ENCODE peak calls at places on chromosome 3, in seven cellular contexts. F is upper lobe of right lung; K is CD4-positive, alpha-beta T cell; U is foreskin fibroblast; E is neural crest cell; N is cardiac fibroblast; Y is fibroblast of villous mesenchyme. W is an unnamed sample.

GRCh38 chr3:10366681-10367101 is 45.8 kb upstream of the SEC13 start:
- DNase-seq in N (peak), K (no peak), Y (peak), U (peak), F (no peak), E (no peak), W (peak)

GRCh38 chr3:107523361-107524213 is 825 bp downstream of the BBX start:
- DNase-seq in K (peak), U (peak), F (peak), Y (peak), N (peak), E (peak), W (peak)

GRCh38 chr3:5198313-5198677 is 10.8 kb downstream of the EDEM1 start:
- DNase-seq in E (no peak), F (no peak), K (no peak), Y (no peak), N (no peak), U (no peak), W (no peak)

GRCh38 chr3:47410801-47411646 is 30.2 kb downstream of the PTPN23 start:
- DNase-seq in U (no peak), F (no peak), E (no peak), N (no peak), Y (no peak), K (no peak), W (no peak)

GRCh38 chr3:66385066-66385465 is 115.8 kb downstream of the LRIG1 start:
- DNase-seq in K (no peak), U (no peak), E (no peak), F (no peak), Y (no peak), N (no peak), W (no peak)

GRCh38 chr3:72618739-72619138 is 229.5 kb downstream of the SHQ1 start:
- DNase-seq in E (no peak), F (no peak), U (no peak), Y (no peak), K (no peak), N (no peak), W (no peak)

GRCh38 chr3:132284006-132284405 is 33.2 kb upstream of the ACP3 start:
- DNase-seq in U (no peak), Y (peak), N (peak), E (no peak), K (no peak), F (no peak), W (no peak)

GRCh38 chr3:171028779-171029232 is 2.3 kb upstream of the SLC2A2 start:
- DNase-seq in K (no peak), F (no peak), U (peak), N (peak), Y (peak), E (no peak), W (no peak)

GRCh38 chr3:96319176-96319575 is 495.2 kb upstream of the EPHA6 start:
- DNase-seq in U (no peak), N (no peak), E (no peak), Y (peak), F (no peak), K (no peak), W (no peak)

GRCh38 chr3:51819709-51820406 is 40.8 kb upstream of the IQCF6 start:
- DNase-seq in N (no peak), U (no peak), K (no peak), Y (no peak), F (no peak), E (peak), W (no peak)

GRCh38 chr3:138381413-138381901 is 33.1 kb downstream of the MRAS start:
- DNase-seq in U (no peak), F (peak), K (no peak), E (no peak), Y (peak), N (peak), W (peak)

GRCh38 chr3:127588675-127589577 is 1.6 kb downstream of the TPRA1 start:
- DNase-seq in U (peak), N (peak), F (no peak), Y (peak), K (no peak), E (no peak), W (no peak)

GRCh38 chr3:72065236-72065635 is 280.3 kb upstream of the PROK2 start:
- DNase-seq in Y (no peak), K (no peak), F (no peak), E (no peak), U (no peak), N (no peak), W (no peak)

GRCh38 chr3:29695905-29696238 is 415.0 kb downstream of the RBMS3 start:
- DNase-seq in K (no peak), N (no peak), U (no peak), E (no peak), Y (no peak), F (no peak), W (no peak)

GRCh38 chr3:119279101-119279554 is 15.1 kb upstream of the ARHGAP31 start:
- DNase-seq in E (peak), Y (no peak), U (no peak), K (no peak), N (peak), F (peak), W (no peak)

GRCh38 chr3:63979093-63979492 is 44.2 kb downstream of the PSMD6 start:
- DNase-seq in Y (peak), K (peak), U (no peak), E (no peak), F (no peak), N (peak), W (no peak)

GRCh38 chr3:36893137-36893557 is 51.7 kb downstream of the TRANK1 start:
- DNase-seq in U (no peak), F (no peak), E (no peak), K (peak), Y (peak), N (peak), W (peak)

GRCh38 chr3:81581966-81582599 is 179.4 kb downstream of the GBE1 start:
- DNase-seq in U (no peak), K (no peak), N (peak), F (no peak), E (peak), Y (peak), W (no peak)

GRCh38 chr3:713225-713624 is 379.6 kb upstream of the CNTN6 start:
- DNase-seq in E (no peak), Y (peak), K (no peak), N (no peak), F (no peak), U (no peak), W (no peak)

GRCh38 chr3:127446756-127447155 is 143.8 kb downstream of the TPRA1 start:
- DNase-seq in E (no peak), K (no peak), F (peak), N (no peak), Y (no peak), U (no peak), W (peak)

GRCh38 chr3:11808231-11808630 is 38.5 kb downstream of the TAMM41 start:
- DNase-seq in Y (no peak), N (no peak), F (no peak), K (no peak), U (no peak), E (no peak), W (no peak)

GRCh38 chr3:114939920-114940319 is 207.2 kb downstream of the ZBTB20 start:
- DNase-seq in U (no peak), N (no peak), E (no peak), Y (no peak), K (no peak), F (no peak), W (no peak)

GRCh38 chr3:42033741-42034140 is 57.4 kb upstream of the TRAK1 start:
- DNase-seq in K (no peak), U (no peak), F (no peak), Y (no peak), E (no peak), N (no peak), W (no peak)

GRCh38 chr3:44886561-44886960 is 12.2 kb downstream of the TGM4 start:
- DNase-seq in E (no peak), K (no peak), N (no peak), F (no peak), U (no peak), Y (no peak), W (no peak)

GRCh38 chr3:184765730-184766074 is 46.3 kb upstream of the VPS8 start:
- DNase-seq in E (no peak), F (no peak), K (no peak), N (no peak), Y (no peak), U (no peak), W (no peak)

GRCh38 chr3:128994581-128995161 is 795 bp upstream of the CFAP92 start:
- DNase-seq in E (no peak), F (no peak), Y (no peak), K (no peak), U (no peak), N (no peak), W (no peak)

GRCh38 chr3:64508140-64508539 is 179.7 kb downstream of the ADAMTS9 start:
- DNase-seq in N (no peak), U (no peak), K (no peak), Y (no peak), F (no peak), E (no peak), W (no peak)

GRCh38 chr3:128349963-128350599 is 116.6 kb downstream of the DNAJB8 start:
- DNase-seq in Y (no peak), F (no peak), N (no peak), U (no peak), K (no peak), E (no peak), W (no peak)

GRCh38 chr3:105518806-105519418 is 152.2 kb downstream of the ALCAM start:
- DNase-seq in K (no peak), N (peak), U (peak), E (no peak), Y (peak), F (no peak), W (no peak)

GRCh38 chr3:64859625-64860590 is 172.1 kb upstream of the ADAMTS9 start:
- DNase-seq in K (no peak), Y (peak), E (no peak), U (peak), N (peak), F (no peak), W (no peak)

GRCh38 chr3:14879161-14879888 is 60.6 kb downstream of the FGD5 start:
- DNase-seq in U (no peak), Y (peak), E (no peak), N (peak), K (peak), F (no peak), W (no peak)

GRCh38 chr3:143644370-143645089 is 203.7 kb downstream of the SLC9A9 start:
- DNase-seq in E (peak), Y (peak), N (peak), U (peak), K (no peak), F (no peak), W (peak)

GRCh38 chr3:71466483-71466882 is 117.0 kb downstream of the FOXP1 start:
- DNase-seq in Y (peak), K (no peak), U (no peak), F (no peak), E (no peak), N (no peak), W (no peak)

GRCh38 chr3:168073842-168074311 is 21.8 kb downstream of the GOLIM4 start:
- DNase-seq in N (peak), Y (peak), K (no peak), F (no peak), E (no peak), U (no peak), W (no peak)

GRCh38 chr3:66001626-66002025 is 37.1 kb downstream of the MAGI1 start:
- DNase-seq in E (no peak), N (no peak), U (no peak), Y (no peak), F (no peak), K (no peak), W (no peak)

GRCh38 chr3:102586485-102586884 is 151.7 kb downstream of the ZPLD1 start:
- DNase-seq in N (no peak), U (no peak), E (no peak), F (no peak), K (no peak), Y (no peak), W (no peak)

GRCh38 chr3:170869240-170869592 is 779 bp downstream of the RPL22L1 start:
- DNase-seq in K (no peak), E (no peak), N (no peak), Y (no peak), F (no peak), U (no peak), W (no peak)

GRCh38 chr3:157543491-157544035 is 40.3 kb upstream of the VEPH1 start:
- DNase-seq in K (no peak), Y (no peak), F (no peak), E (no peak), N (peak), U (no peak), W (no peak)

GRCh38 chr3:157544501-157545139 is 41.4 kb upstream of the VEPH1 start:
- DNase-seq in N (peak), Y (peak), F (no peak), K (no peak), U (peak), E (no peak), W (no peak)

GRCh38 chr3:157540656-157541055 is 37.4 kb upstream of the VEPH1 start:
- DNase-seq in Y (no peak), U (no peak), F (no peak), E (no peak), K (no peak), N (no peak), W (no peak)

GRCh38 chr3:157541506-157542236 is 38.5 kb upstream of the VEPH1 start:
- DNase-seq in Y (no peak), E (no peak), U (no peak), N (no peak), K (no peak), F (no peak), W (no peak)

DNA sequence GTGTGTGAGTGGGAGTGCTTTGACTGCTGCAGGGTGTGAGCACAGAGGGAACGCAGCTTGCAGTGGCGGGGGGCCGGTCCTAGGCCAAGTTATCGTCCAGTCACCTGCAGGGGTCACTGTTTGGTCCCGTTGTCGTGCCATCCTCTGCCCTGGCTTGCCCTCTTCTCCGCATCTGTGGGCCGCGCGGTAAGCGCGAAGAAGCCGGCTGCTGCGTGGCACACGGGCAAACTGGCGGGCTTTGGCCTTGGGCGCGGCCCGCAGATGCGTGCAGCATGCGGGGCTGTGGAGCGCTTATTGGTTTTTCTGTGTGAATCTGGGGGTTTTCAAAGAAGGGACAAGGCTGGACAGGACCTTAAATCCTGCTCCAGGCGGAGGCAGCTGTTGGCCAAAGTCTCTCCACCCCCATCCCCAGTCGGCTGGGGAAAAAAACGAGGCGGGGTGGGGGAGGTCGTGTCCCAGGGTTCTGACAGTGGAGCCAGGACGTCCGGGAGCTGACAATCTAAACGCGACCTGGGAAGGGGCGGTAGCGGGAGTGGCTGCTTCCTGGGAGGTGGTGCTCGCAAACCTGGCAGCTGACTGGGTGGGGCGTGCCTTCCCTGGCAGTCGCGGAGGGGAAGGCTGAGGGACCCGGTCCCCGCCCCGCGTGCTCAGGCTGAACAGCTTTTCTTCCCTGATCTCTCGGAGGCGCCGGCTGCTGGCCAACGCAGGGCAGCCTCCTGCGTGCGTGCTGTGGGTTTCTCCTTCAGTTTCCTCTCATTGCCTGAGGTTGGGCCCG is 39.7 kb upstream of the VEPH1 start:
- DNase-seq in F (peak), U (peak), N (peak), Y (peak), E (peak), K (no peak), W (peak)
- TF ChIP-seq CTCF in F (no peak), U (peak), N (peak), Y (peak), E (peak), K (no peak), W (no peak)

GRCh38 chr3:27253831-27254230 is 115.4 kb downstream of the NEK10 start:
- DNase-seq in F (peak), U (peak), Y (peak), E (peak), K (no peak), N (peak), W (peak)
- TF ChIP-seq CTCF in F (peak), U (peak), Y (peak), E (peak), K (no peak), N (peak), W (peak)

GRCh38 chr3:169564883-169565282 is 98.6 kb downstream of the MECOM start:
- DNase-seq in F (no peak), U (no peak), N (no peak), K (no peak), E (no peak), Y (no peak), W (no peak)
- TF ChIP-seq CTCF in F (no peak), U (no peak), N (peak), K (no peak), E (peak), Y (no peak), W (no peak)

GRCh38 chr3:53642211-53642610 is 147.8 kb downstream of the CACNA1D start:
- DNase-seq in F (no peak), K (no peak), Y (no peak), N (no peak), E (no peak), U (no peak), W (no peak)

GRCh38 chr3:53645754-53646153 is 151.3 kb downstream of the CACNA1D start:
- DNase-seq in E (no peak), K (no peak), U (no peak), Y (no peak), F (no peak), N (no peak), W (no peak)

GRCh38 chr3:53646723-53647122 is 152.3 kb downstream of the CACNA1D start:
- DNase-seq in F (no peak), E (no peak), U (no peak), Y (no peak), K (no peak), N (no peak), W (no peak)

GRCh38 chr3:53641397-53641796 is 147.0 kb downstream of the CACNA1D start:
- DNase-seq in U (no peak), K (no peak), E (no peak), F (no peak), Y (no peak), N (no peak), W (no peak)

DNA sequence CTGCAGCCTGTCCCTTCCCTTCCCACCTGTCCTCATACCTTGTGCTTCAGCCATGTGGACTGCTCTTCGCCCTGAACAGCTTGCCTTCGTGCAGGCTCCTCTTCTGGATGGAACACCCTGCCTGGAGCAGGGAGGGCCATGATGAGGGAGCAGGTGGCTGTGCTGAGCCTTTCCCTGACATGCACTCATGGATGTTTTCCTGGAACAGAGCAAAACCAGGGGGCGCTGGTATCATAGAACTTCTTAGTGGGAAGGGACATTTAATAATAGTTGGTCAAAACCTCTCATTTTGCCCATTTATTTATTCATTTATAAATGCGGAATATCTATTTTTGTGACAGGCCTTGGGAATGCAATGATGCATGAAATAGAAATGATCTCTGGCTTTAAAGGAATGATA is 149.3 kb downstream of the CACNA1D start:
- DNase-seq in F (no peak), U (no peak), K (no peak), Y (no peak), E (no peak), N (no peak), W (no peak)
- TF ChIP-seq CTCF in F (no peak), U (no peak), K (no peak), Y (no peak), E (no peak), N (no peak), W (no peak)

DNA sequence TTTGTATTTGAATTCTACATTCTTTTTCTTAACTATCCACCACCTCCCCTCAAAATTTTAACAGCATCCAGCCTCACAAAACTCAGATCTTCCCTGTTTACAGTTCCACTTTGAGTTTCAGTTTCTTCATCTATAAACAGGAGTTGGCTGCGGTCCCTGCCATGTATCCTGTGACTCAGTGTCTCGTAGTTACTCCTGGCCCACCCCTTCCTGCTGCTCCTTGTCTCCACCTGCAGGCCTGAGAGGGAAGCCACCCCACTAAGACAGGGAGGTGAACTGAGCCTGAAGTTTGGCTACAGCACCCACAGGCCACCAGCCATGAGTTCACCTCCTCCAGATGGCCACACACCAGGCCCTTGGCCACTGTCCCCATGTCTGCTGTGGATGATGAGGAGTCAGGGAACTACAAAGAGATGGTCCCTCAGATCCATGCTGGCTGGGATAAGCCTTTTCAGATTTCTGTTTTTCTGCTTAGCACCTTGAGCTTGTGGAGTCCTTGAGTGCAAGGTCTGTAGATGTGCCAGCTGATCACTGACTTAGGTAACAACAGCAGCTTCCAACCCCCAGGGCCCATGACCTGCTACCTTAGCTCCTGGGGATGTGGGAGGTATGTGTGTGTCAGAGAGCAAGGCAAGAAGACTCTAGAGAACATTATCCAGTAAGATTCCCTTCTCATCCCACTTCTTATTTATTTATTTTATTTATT is 37.5 kb downstream of the CD86 start:
- DNase-seq in K (peak), Y (peak), U (no peak), N (peak), E (no peak), F (peak), W (no peak)
- TF ChIP-seq CTCF in K (no peak), Y (peak), U (peak), N (peak), E (peak), F (peak), W (no peak)

DNA sequence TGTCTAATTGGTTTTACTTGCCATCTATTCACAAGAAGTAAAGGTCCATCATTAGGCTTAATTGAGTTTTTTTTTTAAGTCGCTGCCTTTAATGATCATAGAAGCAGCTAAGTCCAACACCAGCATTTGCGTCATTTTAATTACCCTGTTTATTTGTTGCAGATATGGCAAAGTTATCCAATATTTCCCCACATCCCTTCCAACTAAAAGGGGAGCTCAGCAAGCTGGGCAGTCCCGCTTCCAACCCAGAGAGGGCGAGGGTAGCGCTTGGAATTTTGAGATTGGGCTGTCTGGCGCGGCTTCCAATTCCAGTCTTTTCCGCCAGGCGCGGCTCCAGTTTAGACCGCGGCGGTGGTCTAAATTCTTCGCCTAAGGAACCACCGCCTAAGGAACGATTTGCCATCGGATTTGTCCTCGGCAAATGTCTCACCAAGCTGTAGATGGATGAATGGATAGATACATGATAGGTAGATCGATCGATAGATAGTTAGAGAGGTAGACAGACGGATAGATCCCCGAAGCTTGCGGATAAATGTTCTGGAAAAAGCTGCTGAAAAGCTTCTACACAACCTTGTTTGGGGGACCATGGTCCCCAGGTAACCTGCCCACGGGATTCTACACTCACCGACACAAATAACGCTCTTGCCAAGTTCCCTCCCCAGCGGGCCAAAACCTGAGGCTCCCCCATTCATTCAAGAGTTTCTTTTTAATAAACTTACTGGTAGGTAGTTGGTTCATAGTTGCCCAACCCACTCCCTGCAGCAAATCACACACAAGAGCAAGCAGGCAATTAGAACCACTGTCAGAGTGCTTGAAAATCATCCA is 49.2 kb downstream of the ZIC4 start:
- DNase-seq in K (no peak), E (peak), F (no peak), U (no peak), N (no peak), Y (no peak), W (no peak)
- TF ChIP-seq CTCF in K (no peak), E (peak), F (no peak), U (no peak), N (no peak), Y (no peak), W (no peak)